ENCODE peak calls at places on chromosomes 13 and 19, in six cellular contexts. One of them, this sample, is unnamed. For H3K36me3, the result is how much of the 10 kb centered on the place peaks cover.

GRCh38 chr19:57887195-57887941 is 1.5 kb downstream of the ZNF814 start:
- DNase-seq in BJ: no peak
- DNase-seq in aorta: no peak
- DNase-seq in left ventricle myocardium inferior: no peak
- DNase-seq in cardiac muscle cell: peak
- DNase-seq in GM23248: peak
- DNase-seq in this sample: no peak

GRCh38 chr13:89950225-89950624 is 1397.3 kb upstream of the MIR17HG start:
- DNase-seq in BJ: no peak
- DNase-seq in aorta: no peak
- DNase-seq in left ventricle myocardium inferior: no peak
- DNase-seq in cardiac muscle cell: no peak
- DNase-seq in GM23248: no peak
- DNase-seq in this sample: no peak

GRCh38 chr19:45886427-45887310 is 728 bp upstream of the IRF2BP1 start:
- DNase-seq in BJ: peak
- DNase-seq in aorta: peak
- DNase-seq in left ventricle myocardium inferior: peak
- DNase-seq in cardiac muscle cell: peak
- DNase-seq in GM23248: peak
- DNase-seq in this sample: peak

GRCh38 chr13:45847554-45848224 is 3.9 kb downstream of the SIAH3 start:
- DNase-seq in BJ: no peak
- DNase-seq in aorta: peak
- DNase-seq in left ventricle myocardium inferior: peak
- DNase-seq in cardiac muscle cell: peak
- DNase-seq in GM23248: no peak
- DNase-seq in this sample: no peak

GRCh38 chr13:79859756-79860155 is 378.8 kb downstream of the NDFIP2 start:
- DNase-seq in BJ: no peak
- DNase-seq in aorta: no peak
- DNase-seq in left ventricle myocardium inferior: no peak
- DNase-seq in cardiac muscle cell: no peak
- DNase-seq in GM23248: no peak
- DNase-seq in this sample: no peak

GRCh38 chr13:60583911-60584753 is 187.1 kb downstream of the TDRD3 start:
- DNase-seq in BJ: no peak
- DNase-seq in aorta: no peak
- DNase-seq in left ventricle myocardium inferior: no peak
- DNase-seq in cardiac muscle cell: peak
- DNase-seq in GM23248: peak
- DNase-seq in this sample: no peak

GRCh38 chr13:25727250-25727649 is 324.6 kb downstream of the SHISA2 start:
- DNase-seq in BJ: no peak
- DNase-seq in aorta: no peak
- DNase-seq in left ventricle myocardium inferior: no peak
- DNase-seq in cardiac muscle cell: no peak
- DNase-seq in GM23248: no peak
- DNase-seq in this sample: no peak

GRCh38 chr13:51000576-51001260 is 91.1 kb downstream of the RNASEH2B start:
- DNase-seq in BJ: no peak
- DNase-seq in aorta: no peak
- DNase-seq in left ventricle myocardium inferior: peak
- DNase-seq in cardiac muscle cell: peak
- DNase-seq in GM23248: peak
- DNase-seq in this sample: no peak

GRCh38 chr13:108947551-108948030 is 318.2 kb downstream of the MYO16 start:
- DNase-seq in BJ: peak
- DNase-seq in aorta: peak
- DNase-seq in left ventricle myocardium inferior: no peak
- DNase-seq in cardiac muscle cell: peak
- DNase-seq in GM23248: peak
- DNase-seq in this sample: no peak

GRCh38 chr19:18682807-18683108 is 722 bp upstream of the CRTC1 start:
- DNase-seq in BJ: no peak
- DNase-seq in aorta: no peak
- DNase-seq in left ventricle myocardium inferior: no peak
- DNase-seq in cardiac muscle cell: no peak
- DNase-seq in GM23248: no peak
- DNase-seq in this sample: no peak
- H3K36me3 ChIP-seq in BJ: under half
- H3K36me3 ChIP-seq in aorta: under half
- H3K36me3 ChIP-seq in left ventricle myocardium inferior: under half
- H3K36me3 ChIP-seq in cardiac muscle cell: under half
- H3K36me3 ChIP-seq in GM23248: under half
- H3K36me3 ChIP-seq in this sample: under half

GRCh38 chr13:110157718-110158117 is 149.2 kb downstream of the COL4A1 start:
- DNase-seq in BJ: no peak
- DNase-seq in aorta: no peak
- DNase-seq in left ventricle myocardium inferior: no peak
- DNase-seq in cardiac muscle cell: no peak
- DNase-seq in GM23248: no peak
- DNase-seq in this sample: no peak
- H3K36me3 ChIP-seq in BJ: under half
- H3K36me3 ChIP-seq in aorta: under half
- H3K36me3 ChIP-seq in left ventricle myocardium inferior: half or more
- H3K36me3 ChIP-seq in cardiac muscle cell: under half
- H3K36me3 ChIP-seq in GM23248: under half
- H3K36me3 ChIP-seq in this sample: under half

GRCh38 chr13:101452519-101453485 is at the start of gene ITGBL1:
- DNase-seq in BJ: no peak
- DNase-seq in aorta: peak
- DNase-seq in left ventricle myocardium inferior: peak
- DNase-seq in cardiac muscle cell: peak
- DNase-seq in GM23248: peak
- DNase-seq in this sample: no peak

GRCh38 chr13:101450749-101451130 is 1.7 kb upstream of the ITGBL1 start:
- DNase-seq in BJ: no peak
- DNase-seq in aorta: no peak
- DNase-seq in left ventricle myocardium inferior: no peak
- DNase-seq in cardiac muscle cell: no peak
- DNase-seq in GM23248: no peak
- DNase-seq in this sample: no peak

GRCh38 chr13:101453784-101454201 is 1.3 kb downstream of the ITGBL1 start:
- DNase-seq in BJ: no peak
- DNase-seq in aorta: peak
- DNase-seq in left ventricle myocardium inferior: peak
- DNase-seq in cardiac muscle cell: peak
- DNase-seq in GM23248: peak
- DNase-seq in this sample: peak

GRCh38 chr13:101449971-101450748 is 2.3 kb upstream of the ITGBL1 start:
- DNase-seq in BJ: peak
- DNase-seq in aorta: no peak
- DNase-seq in left ventricle myocardium inferior: no peak
- DNase-seq in cardiac muscle cell: peak
- DNase-seq in GM23248: peak
- DNase-seq in this sample: no peak

GRCh38 chr13:101451641-101452040 is 834 bp upstream of the ITGBL1 start:
- DNase-seq in BJ: no peak
- DNase-seq in aorta: no peak
- DNase-seq in left ventricle myocardium inferior: no peak
- DNase-seq in cardiac muscle cell: no peak
- DNase-seq in GM23248: no peak
- DNase-seq in this sample: no peak
- H3K36me3 ChIP-seq in BJ: under half
- H3K36me3 ChIP-seq in aorta: under half
- H3K36me3 ChIP-seq in left ventricle myocardium inferior: under half
- H3K36me3 ChIP-seq in cardiac muscle cell: under half
- H3K36me3 ChIP-seq in GM23248: under half
- H3K36me3 ChIP-seq in this sample: under half

DNA sequence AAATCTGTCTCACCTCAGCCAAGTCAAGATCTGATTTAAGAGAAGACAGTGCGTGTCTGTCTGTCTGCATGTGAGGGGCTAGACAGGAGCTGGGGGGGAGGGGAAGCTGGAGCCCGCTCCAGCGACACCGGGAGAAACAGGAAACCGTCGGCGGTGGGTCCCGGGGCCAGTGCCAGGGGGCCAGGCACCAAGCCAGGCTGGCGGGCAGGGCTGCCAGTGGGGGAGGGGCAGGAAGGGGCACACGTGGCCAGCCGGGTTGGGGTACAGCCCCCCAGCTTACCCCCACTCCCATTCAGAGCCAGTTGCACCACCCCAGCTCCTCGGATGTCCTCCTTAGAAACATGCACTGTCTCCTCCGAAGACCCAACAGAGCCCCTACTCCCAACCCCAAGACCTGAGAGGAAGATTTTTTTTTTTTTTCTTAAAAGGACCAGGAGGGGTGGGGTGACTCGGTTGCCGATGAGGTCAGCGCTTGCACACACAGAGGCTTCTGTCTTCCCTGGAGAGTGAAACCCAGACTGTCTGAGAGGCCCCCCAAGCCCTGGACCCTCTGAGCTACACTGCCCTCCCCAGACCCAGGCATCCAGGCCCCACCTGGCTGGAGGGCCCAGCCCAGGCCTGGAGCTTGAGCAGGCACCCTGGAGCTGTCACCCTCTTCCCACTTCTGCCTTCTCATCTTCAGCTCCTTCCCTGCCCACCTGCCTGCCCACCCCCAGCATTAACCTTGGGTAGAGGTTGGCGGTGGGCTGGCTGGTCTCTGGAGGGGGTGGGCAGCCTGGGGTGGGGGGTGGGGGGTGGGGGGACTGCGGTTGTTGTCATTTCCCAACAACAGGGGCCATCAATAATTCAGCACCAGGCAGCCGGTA is 4.0 kb downstream of the ERF start:
- DNase-seq in BJ: no peak
- DNase-seq in aorta: no peak
- DNase-seq in left ventricle myocardium inferior: peak
- DNase-seq in cardiac muscle cell: peak
- DNase-seq in GM23248: peak
- DNase-seq in this sample: no peak
- H3K36me3 ChIP-seq in BJ: under half
- H3K36me3 ChIP-seq in aorta: under half
- H3K36me3 ChIP-seq in left ventricle myocardium inferior: under half
- H3K36me3 ChIP-seq in cardiac muscle cell: under half
- H3K36me3 ChIP-seq in GM23248: under half
- H3K36me3 ChIP-seq in this sample: under half

DNA sequence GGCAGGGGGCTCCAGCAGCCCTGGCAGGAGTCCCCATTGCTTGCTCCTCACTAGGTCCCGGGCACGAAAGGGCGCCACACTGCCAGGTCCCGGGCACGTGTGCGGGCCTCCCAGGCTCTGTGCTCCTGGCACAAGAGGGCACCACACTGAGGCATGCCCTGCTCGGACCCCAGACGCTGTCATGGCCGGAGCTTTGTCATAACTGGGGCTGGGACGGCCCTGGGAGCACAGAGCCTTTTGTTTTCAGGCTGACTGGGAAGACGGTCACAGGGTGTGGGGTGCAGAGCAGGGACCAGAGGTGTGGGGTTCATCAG is 7.4 kb downstream of the BSG start:
- DNase-seq in BJ: no peak
- DNase-seq in aorta: no peak
- DNase-seq in left ventricle myocardium inferior: no peak
- DNase-seq in cardiac muscle cell: no peak
- DNase-seq in GM23248: no peak
- DNase-seq in this sample: no peak
- H3K36me3 ChIP-seq in BJ: under half
- H3K36me3 ChIP-seq in aorta: under half
- H3K36me3 ChIP-seq in left ventricle myocardium inferior: half or more
- H3K36me3 ChIP-seq in cardiac muscle cell: under half
- H3K36me3 ChIP-seq in GM23248: under half
- H3K36me3 ChIP-seq in this sample: under half

This sample was measured in GM06990.